ENCODE peak calls at places on chromosomes 16 and 17, in six cellular contexts. Z, R, U, V, N and X are unnamed samples.

GRCh38 chr16:53892155-53892554 is 188.2 kb downstream of the FTO start:
- DNase-seq in N (peak; percentile 69), U (peak; percentile 77), V (peak; percentile 61), R (peak; percentile 81), Z (peak; percentile 42), X (peak; percentile 65)

GRCh38 chr17:32828822-32829221 is 48.1 kb downstream of the MYO1D start:
- DNase-seq in Z (no peak), N (no peak), R (no peak), V (no peak), U (no peak), X (no peak)

GRCh38 chr17:45246861-45247428 is 14.9 kb downstream of the SPATA32 start:
- DNase-seq in V (peak; percentile 83), Z (peak; percentile 88), N (peak; percentile 27), R (peak; percentile 14), U (peak; percentile 50), X (peak; percentile 64)

GRCh38 chr17:78133179-78133951 is 2.8 kb downstream of the TMC8 start:
- DNase-seq in Z (no peak), N (no peak), R (no peak), U (no peak), V (no peak), X (no peak)

GRCh38 chr17:77354721-77355455 is 214.1 kb downstream of the SEC14L1 start:
- DNase-seq in V (no peak), N (peak; percentile 98), U (peak; percentile 97), Z (peak; percentile 36), R (peak; percentile 98), X (no peak)

GRCh38 chr16:4465977-4466779 is 8.2 kb downstream of the NMRAL1 start:
- DNase-seq in R (no peak), N (no peak), U (no peak), Z (no peak), V (no peak), X (no peak)

GRCh38 chr17:28177351-28177750 is 134.9 kb downstream of the NLK start:
- DNase-seq in V (no peak), N (peak; percentile 40), R (peak; percentile 55), U (no peak), Z (no peak), X (no peak)

GRCh38 chr17:81918762-81919545 is 978 bp upstream of the SIRT7 start:
- DNase-seq in Z (no peak), N (no peak), V (no peak), R (no peak), U (no peak), X (no peak)

GRCh38 chr17:55617441-55617840 is 105.2 kb downstream of the TMEM100 start:
- DNase-seq in R (no peak), V (no peak), U (no peak), Z (no peak), N (no peak), X (no peak)

GRCh38 chr16:60329110-60329509 is 1595.0 kb upstream of the GOT2 start:
- DNase-seq in N (no peak), Z (no peak), R (no peak), U (no peak), V (no peak), X (no peak)

GRCh38 chr16:54140057-54140787 is 146.4 kb downstream of the IRX3 start:
- DNase-seq in N (no peak), U (peak; percentile 12), V (no peak), R (peak; percentile 8), Z (no peak), X (no peak)

GRCh38 chr17:48631693-48632578 is 5.8 kb upstream of the HOXB9 start:
- DNase-seq in R (no peak), U (no peak), N (no peak), Z (peak; percentile 30), V (no peak), X (no peak)

GRCh38 chr16:24890746-24891145 is 45.0 kb downstream of the SLC5A11 start:
- DNase-seq in V (no peak), Z (no peak), R (no peak), N (no peak), U (no peak), X (no peak)

GRCh38 chr17:8658800-8659199 is 28.3 kb upstream of the MYH10 start:
- DNase-seq in Z (no peak), U (no peak), V (no peak), N (no peak), R (no peak), X (no peak)

GRCh38 chr17:47852113-47852949 is 1.4 kb upstream of the SP6 start:
- DNase-seq in Z (no peak), N (no peak), V (no peak), U (no peak), R (no peak), X (no peak)

GRCh38 chr17:55601874-55602364 is 90.7 kb upstream of the SMIM36 start:
- DNase-seq in Z (peak; percentile 76), R (peak; percentile 61), U (peak; percentile 68), V (peak; percentile 58), N (peak; percentile 39), X (peak; percentile 71)

GRCh38 chr16:53664724-53665345 is 38.8 kb downstream of the RPGRIP1L start:
- DNase-seq in Z (no peak), V (no peak), N (peak; percentile 1), U (peak; percentile 47), R (peak; percentile 84), X (no peak)

GRCh38 chr16:27829975-27830374 is 233.5 kb downstream of the GSG1L start:
- DNase-seq in R (no peak), V (no peak), N (no peak), U (no peak), Z (no peak), X (no peak)

GRCh38 chr17:68431661-68432071 is 25.6 kb downstream of the WIPI1 start:
- DNase-seq in V (peak; percentile 57), R (peak; percentile 23), N (peak; percentile 12), U (peak; percentile 43), Z (peak; percentile 45), X (no peak)

GRCh38 chr16:76527244-76527643 is 250.0 kb downstream of the CNTNAP4 start:
- DNase-seq in R (no peak), V (no peak), N (no peak), Z (no peak), U (no peak), X (no peak)

GRCh38 chr17:76251478-76252039 is 11.3 kb upstream of the RNF157 start:
- DNase-seq in Z (no peak), N (peak; percentile 93), U (peak; percentile 25), V (no peak), R (no peak), X (no peak)

GRCh38 chr16:13414154-13414553 is 505.8 kb upstream of the ERCC4 start:
- DNase-seq in Z (no peak), U (no peak), N (no peak), V (no peak), R (no peak), X (no peak)

GRCh38 chr16:88773812-88774291 is 11.2 kb downstream of the PIEZO1 start:
- DNase-seq in V (no peak), Z (no peak), U (peak; percentile 92), N (peak; percentile 61), R (peak; percentile 93), X (no peak)
- H3K9ac ChIP-seq in V (no peak overlapping the region), Z (no peak overlapping the region), U (peak overlapping the region; percentile 60), N (no peak overlapping the region), R (peak overlapping the region; percentile 48), X (peak overlapping the region; percentile 44)

DNA sequence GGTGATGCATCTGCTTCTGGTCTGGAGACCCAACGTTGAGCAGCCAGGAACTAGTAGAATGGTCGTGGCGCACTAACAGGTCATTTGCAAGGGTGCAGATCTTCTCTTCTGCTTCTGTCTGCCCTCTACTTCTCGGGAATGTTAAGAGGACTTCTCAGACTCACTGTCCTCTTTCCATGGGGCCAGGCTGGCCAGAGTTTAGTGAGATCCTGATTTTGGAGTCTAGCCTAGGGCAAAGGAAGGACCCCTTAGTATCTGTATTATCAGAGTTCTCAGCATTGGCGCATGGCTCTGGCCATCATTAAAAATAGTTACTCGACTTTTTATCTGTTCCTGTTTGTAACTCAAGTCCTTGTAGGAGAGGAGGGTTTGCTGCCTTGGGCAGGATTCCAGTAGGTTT is 13.9 kb downstream of the ANKS4B start:
- DNase-seq in Z (no peak), V (no peak), N (peak; percentile 11), U (no peak), R (no peak), X (no peak)
- H3K14ac ChIP-seq in Z (no peak overlapping the region), V (no peak overlapping the region), N (no peak overlapping the region), U (no peak overlapping the region), R (no peak overlapping the region), X (no peak overlapping the region)

GRCh38 chr17:38455288-38455915 is 27.1 kb downstream of the ARHGAP23 start:
- DNase-seq in V (no peak), R (no peak), N (peak; percentile 64), U (peak; percentile 14), Z (peak; percentile 71), X (no peak)
- H3K9ac ChIP-seq in V (no peak overlapping the region), R (peak overlapping the region; percentile 81), N (no peak overlapping the region), U (peak overlapping the region; percentile 23), Z (peak overlapping the region; percentile 14), X (no peak overlapping the region)

GRCh38 chr17:74872313-74873035 is at the start of gene FDXR:
- DNase-seq in Z (no peak), V (no peak), U (no peak), N (no peak), R (peak; percentile 3), X (no peak)
- H3K14ac ChIP-seq in Z (peak within 1 kb of the TSS; percentile 99), V (no peak within 1 kb of the TSS), U (no peak within 1 kb of the TSS), N (peak within 1 kb of the TSS; percentile 99), R (peak within 1 kb of the TSS; percentile 93), X (peak within 1 kb of the TSS; percentile 100)

GRCh38 chr17:16417896-16418683 is 2.7 kb downstream of the TRPV2 start:
- DNase-seq in V (no peak), N (no peak), Z (no peak), R (peak; percentile 28), U (peak; percentile 43), X (no peak)
- H3K9ac ChIP-seq in V (no peak overlapping the region), N (no peak overlapping the region), Z (no peak overlapping the region), R (peak overlapping the region; percentile 7), U (peak overlapping the region; percentile 86), X (no peak overlapping the region)

GRCh38 chr17:41707803-41708669 is 4.1 kb upstream of the GAST start:
- DNase-seq in R (no peak), N (no peak), U (no peak), Z (no peak), V (no peak), X (no peak)
- H3K14ac ChIP-seq in R (no peak overlapping the region), N (no peak overlapping the region), U (no peak overlapping the region), Z (no peak overlapping the region), V (no peak overlapping the region), X (no peak overlapping the region)

GRCh38 chr16:85610446-85611204 is 2.5 kb upstream of the GSE1 start:
- DNase-seq in R (peak; percentile 81), V (peak; percentile 96), U (peak; percentile 91), N (peak; percentile 94), Z (peak; percentile 96), X (peak; percentile 84)
- H3K9ac ChIP-seq in R (no peak overlapping the region), V (no peak overlapping the region), U (peak overlapping the region; percentile 58), N (no peak overlapping the region), Z (no peak overlapping the region), X (peak overlapping the region; percentile 74)

DNA sequence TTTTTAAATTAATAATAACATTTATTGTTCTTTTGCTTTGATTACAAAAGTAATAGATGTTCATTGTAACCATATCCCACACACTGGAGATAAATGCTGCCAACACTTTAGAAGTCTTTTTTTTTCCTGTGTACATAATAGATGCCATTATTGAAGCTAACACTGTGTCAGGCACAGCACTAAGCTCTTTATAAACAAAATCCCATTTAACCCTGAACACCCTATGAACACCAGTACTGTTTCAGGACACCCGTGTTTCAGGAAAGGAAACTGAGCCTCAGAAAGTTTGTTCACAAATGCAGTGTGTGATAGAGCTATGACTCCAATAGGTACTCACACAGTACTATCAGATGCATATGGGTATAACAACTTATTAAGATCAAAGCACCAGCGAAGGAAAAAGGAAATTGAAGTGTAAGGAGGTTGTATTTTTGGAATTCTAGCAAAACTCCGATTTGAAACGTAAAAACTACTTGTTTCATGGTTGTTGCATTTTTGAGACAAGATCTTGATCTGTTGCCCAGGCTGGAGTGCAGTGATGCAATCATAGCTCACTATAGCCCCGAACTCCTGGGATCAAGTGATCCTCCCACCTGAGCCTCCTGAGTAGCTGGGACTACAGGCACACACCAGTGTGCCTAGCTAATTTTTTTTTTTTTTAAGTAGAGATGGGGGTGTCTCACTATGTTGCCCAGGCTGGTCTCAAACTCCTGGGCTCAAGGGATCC is 2.0 kb upstream of the KIFC3 start:
- DNase-seq in U (no peak), V (no peak), R (no peak), Z (no peak), N (no peak), X (no peak)
- H3K14ac ChIP-seq in U (no peak overlapping the region), V (no peak overlapping the region), R (peak overlapping the region; percentile 43), Z (no peak overlapping the region), N (no peak overlapping the region), X (no peak overlapping the region)